ENCODE peak calls at places on chromosomes 2 and 18, in eight cellular contexts. One of them, this sample, is unnamed.

GRCh38 chr2:233974530-233975071 is 57.4 kb downstream of the TRPM8 start:
- DNase-seq in left ventricle myocardium inferior: no peak
- DNase-seq in mesendoderm: peak; percentile 90
- DNase-seq in epithelial cell of proximal tubule: peak; percentile 98
- DNase-seq in dorsolateral prefrontal cortex: peak; percentile 50
- DNase-seq in GM23248: peak; percentile 93
- DNase-seq in hepatocyte: peak; percentile 71
- DNase-seq in AG10803: peak; percentile 92
- DNase-seq in this sample: peak; percentile 98

GRCh38 chr2:202933139-202933510 is 21.1 kb downstream of the CARF start:
- DNase-seq in hepatocyte: no peak
- DNase-seq in AG10803: peak; percentile 1
- DNase-seq in left ventricle myocardium inferior: no peak
- DNase-seq in dorsolateral prefrontal cortex: no peak
- DNase-seq in epithelial cell of proximal tubule: no peak
- DNase-seq in GM23248: no peak
- DNase-seq in mesendoderm: no peak
- DNase-seq in this sample: no peak

GRCh38 chr2:183037281-183037659 is 987 bp downstream of the NCKAP1 start:
- DNase-seq in epithelial cell of proximal tubule: no peak
- DNase-seq in GM23248: peak; percentile 74
- DNase-seq in AG10803: peak; percentile 37
- DNase-seq in dorsolateral prefrontal cortex: no peak
- DNase-seq in left ventricle myocardium inferior: no peak
- DNase-seq in mesendoderm: peak; percentile 51
- DNase-seq in hepatocyte: peak; percentile 32
- DNase-seq in this sample: no peak

GRCh38 chr2:190607014-190607597 is 41.8 kb upstream of the NAB1 start:
- DNase-seq in GM23248: peak; percentile 41
- DNase-seq in dorsolateral prefrontal cortex: no peak
- DNase-seq in hepatocyte: no peak
- DNase-seq in left ventricle myocardium inferior: no peak
- DNase-seq in AG10803: peak; percentile 47
- DNase-seq in mesendoderm: no peak
- DNase-seq in epithelial cell of proximal tubule: no peak
- DNase-seq in this sample: peak; percentile 59

GRCh38 chr2:196987654-196988364 is 61.3 kb upstream of the PGAP1 start:
- DNase-seq in epithelial cell of proximal tubule: peak; percentile 91
- DNase-seq in dorsolateral prefrontal cortex: no peak
- DNase-seq in mesendoderm: peak; percentile 53
- DNase-seq in GM23248: peak; percentile 99
- DNase-seq in hepatocyte: peak; percentile 82
- DNase-seq in AG10803: peak; percentile 93
- DNase-seq in left ventricle myocardium inferior: no peak
- DNase-seq in this sample: peak; percentile 69

GRCh38 chr2:241741016-241741415 is 6.6 kb downstream of the D2HGDH start:
- DNase-seq in dorsolateral prefrontal cortex: no peak
- DNase-seq in epithelial cell of proximal tubule: no peak
- DNase-seq in left ventricle myocardium inferior: no peak
- DNase-seq in GM23248: peak; percentile 12
- DNase-seq in AG10803: no peak
- DNase-seq in mesendoderm: no peak
- DNase-seq in hepatocyte: no peak
- DNase-seq in this sample: no peak

GRCh38 chr2:9481257-9481922 is 7.0 kb downstream of the IAH1 start:
- DNase-seq in epithelial cell of proximal tubule: no peak
- DNase-seq in AG10803: no peak
- DNase-seq in GM23248: no peak
- DNase-seq in dorsolateral prefrontal cortex: no peak
- DNase-seq in hepatocyte: no peak
- DNase-seq in mesendoderm: peak; percentile 30
- DNase-seq in left ventricle myocardium inferior: no peak
- DNase-seq in this sample: no peak

GRCh38 chr2:74908763-74909444 is 49.5 kb upstream of the POLE4 start:
- DNase-seq in dorsolateral prefrontal cortex: no peak
- DNase-seq in epithelial cell of proximal tubule: no peak
- DNase-seq in hepatocyte: no peak
- DNase-seq in left ventricle myocardium inferior: no peak
- DNase-seq in GM23248: peak; percentile 56
- DNase-seq in AG10803: peak; percentile 5
- DNase-seq in mesendoderm: peak; percentile 28
- DNase-seq in this sample: peak; percentile 32

GRCh38 chr2:199940373-199940772 is 14.9 kb downstream of the TYW5 start:
- DNase-seq in AG10803: peak; percentile 37
- DNase-seq in mesendoderm: peak; percentile 55
- DNase-seq in dorsolateral prefrontal cortex: no peak
- DNase-seq in hepatocyte: no peak
- DNase-seq in epithelial cell of proximal tubule: no peak
- DNase-seq in left ventricle myocardium inferior: no peak
- DNase-seq in GM23248: peak; percentile 69
- DNase-seq in this sample: no peak

GRCh38 chr2:239146011-239146641 is 254.7 kb downstream of the HDAC4 start:
- DNase-seq in epithelial cell of proximal tubule: no peak
- DNase-seq in mesendoderm: no peak
- DNase-seq in dorsolateral prefrontal cortex: no peak
- DNase-seq in GM23248: no peak
- DNase-seq in AG10803: no peak
- DNase-seq in hepatocyte: no peak
- DNase-seq in left ventricle myocardium inferior: no peak
- DNase-seq in this sample: no peak

GRCh38 chr2:214126135-214126534 is 284.7 kb upstream of the VWC2L start:
- DNase-seq in AG10803: peak; percentile 14
- DNase-seq in dorsolateral prefrontal cortex: no peak
- DNase-seq in hepatocyte: no peak
- DNase-seq in epithelial cell of proximal tubule: no peak
- DNase-seq in GM23248: peak; percentile 35
- DNase-seq in left ventricle myocardium inferior: no peak
- DNase-seq in mesendoderm: peak; percentile 67
- DNase-seq in this sample: peak; percentile 32

GRCh38 chr2:148507970-148508369 is 136.6 kb upstream of the EPC2 start:
- DNase-seq in GM23248: no peak
- DNase-seq in left ventricle myocardium inferior: no peak
- DNase-seq in AG10803: no peak
- DNase-seq in epithelial cell of proximal tubule: no peak
- DNase-seq in dorsolateral prefrontal cortex: no peak
- DNase-seq in hepatocyte: no peak
- DNase-seq in mesendoderm: peak; percentile 51
- DNase-seq in this sample: no peak

GRCh38 chr2:174596994-174597346 is 634 bp downstream of the WIPF1 start:
- DNase-seq in dorsolateral prefrontal cortex: no peak
- DNase-seq in epithelial cell of proximal tubule: no peak
- DNase-seq in left ventricle myocardium inferior: no peak
- DNase-seq in hepatocyte: no peak
- DNase-seq in mesendoderm: no peak
- DNase-seq in AG10803: no peak
- DNase-seq in GM23248: no peak
- DNase-seq in this sample: no peak

GRCh38 chr2:40554665-40555294 is 102.9 kb upstream of the SLC8A1 start:
- DNase-seq in left ventricle myocardium inferior: peak; percentile 52
- DNase-seq in GM23248: peak; percentile 37
- DNase-seq in dorsolateral prefrontal cortex: no peak
- DNase-seq in epithelial cell of proximal tubule: no peak
- DNase-seq in hepatocyte: peak; percentile 68
- DNase-seq in mesendoderm: peak; percentile 76
- DNase-seq in AG10803: peak; percentile 28
- DNase-seq in this sample: peak; percentile 23

GRCh38 chr2:131426727-131427126 is 49.2 kb upstream of the TUBA3D start:
- DNase-seq in mesendoderm: no peak
- DNase-seq in GM23248: no peak
- DNase-seq in hepatocyte: no peak
- DNase-seq in epithelial cell of proximal tubule: no peak
- DNase-seq in AG10803: no peak
- DNase-seq in left ventricle myocardium inferior: no peak
- DNase-seq in dorsolateral prefrontal cortex: no peak
- DNase-seq in this sample: no peak

GRCh38 chr2:131431336-131431735 is 44.6 kb upstream of the TUBA3D start:
- DNase-seq in AG10803: no peak
- DNase-seq in GM23248: no peak
- DNase-seq in left ventricle myocardium inferior: no peak
- DNase-seq in epithelial cell of proximal tubule: no peak
- DNase-seq in mesendoderm: no peak
- DNase-seq in hepatocyte: no peak
- DNase-seq in dorsolateral prefrontal cortex: no peak
- DNase-seq in this sample: peak; percentile 16

GRCh38 chr2:131419447-131419846 is 55.5 kb upstream of the RAB6D start:
- DNase-seq in dorsolateral prefrontal cortex: no peak
- DNase-seq in left ventricle myocardium inferior: no peak
- DNase-seq in epithelial cell of proximal tubule: no peak
- DNase-seq in AG10803: no peak
- DNase-seq in mesendoderm: peak; percentile 44
- DNase-seq in hepatocyte: no peak
- DNase-seq in GM23248: peak; percentile 16
- DNase-seq in this sample: no peak

DNA sequence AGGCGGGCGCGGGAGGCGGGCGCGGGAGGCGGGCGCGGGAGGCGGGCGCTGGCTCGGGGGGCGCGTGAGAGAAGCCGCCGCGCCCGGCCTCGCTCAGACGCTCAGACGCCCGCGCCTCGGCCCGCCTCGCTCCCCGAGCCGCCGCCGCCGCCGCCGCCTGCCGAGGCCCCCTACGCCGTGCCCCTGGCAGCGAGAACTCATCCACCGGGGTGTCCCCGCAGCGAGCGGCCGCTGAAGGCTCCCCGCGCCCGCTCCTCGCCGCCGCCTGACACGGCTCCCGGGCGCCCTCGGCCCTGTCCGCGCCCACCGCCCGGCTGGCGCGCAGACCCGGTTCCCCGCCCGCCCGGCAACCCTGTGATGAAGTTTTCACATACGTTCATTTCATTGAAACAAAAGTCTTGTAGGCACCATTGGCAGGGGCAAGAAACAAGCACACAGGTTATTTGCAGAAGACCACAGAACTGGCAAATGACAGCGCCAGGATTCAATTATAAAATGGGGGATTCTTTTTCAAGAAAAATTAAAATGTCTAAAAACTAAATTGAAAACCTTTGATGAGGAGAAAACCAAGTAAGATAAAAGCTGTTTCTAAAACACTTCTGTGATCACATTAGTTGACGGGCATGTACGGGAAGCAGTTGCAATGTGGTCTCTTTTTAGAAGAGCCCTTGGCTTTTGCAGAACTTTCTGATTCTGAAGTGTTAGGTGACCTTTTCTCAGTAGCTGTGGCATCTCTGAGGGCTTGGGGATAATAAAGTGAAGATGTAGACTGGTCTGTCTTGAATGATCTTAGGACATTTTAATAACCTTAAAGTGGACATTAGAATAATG is 50.5 kb upstream of the TUBA3D start:
- DNase-seq in epithelial cell of proximal tubule: no peak
- DNase-seq in left ventricle myocardium inferior: no peak
- DNase-seq in hepatocyte: peak; percentile 7
- DNase-seq in mesendoderm: no peak
- DNase-seq in GM23248: no peak
- DNase-seq in dorsolateral prefrontal cortex: no peak
- DNase-seq in AG10803: no peak
- DNase-seq in this sample: peak; percentile 8
- H3K4me3 ChIP-seq in epithelial cell of proximal tubule: no peak overlapping the region
- H3K4me3 ChIP-seq in left ventricle myocardium inferior: peak overlapping the region; percentile 57
- H3K4me3 ChIP-seq in hepatocyte: peak overlapping the region; percentile 8
- H3K4me3 ChIP-seq in mesendoderm: no peak overlapping the region
- H3K4me3 ChIP-seq in GM23248: no peak overlapping the region
- H3K4me3 ChIP-seq in dorsolateral prefrontal cortex: no peak overlapping the region
- H3K4me3 ChIP-seq in AG10803: no peak overlapping the region
- H3K4me3 ChIP-seq in this sample: peak overlapping the region; percentile 14

GRCh38 chr2:69307696-69308064 is 79.3 kb downstream of the GFPT1 start:
- DNase-seq in GM23248: peak; percentile 18
- DNase-seq in epithelial cell of proximal tubule: no peak
- DNase-seq in mesendoderm: no peak
- DNase-seq in left ventricle myocardium inferior: no peak
- DNase-seq in hepatocyte: no peak
- DNase-seq in AG10803: no peak
- DNase-seq in dorsolateral prefrontal cortex: no peak
- DNase-seq in this sample: no peak
- H3K4me3 ChIP-seq in GM23248: no peak overlapping the region
- H3K4me3 ChIP-seq in epithelial cell of proximal tubule: no peak overlapping the region
- H3K4me3 ChIP-seq in mesendoderm: no peak overlapping the region
- H3K4me3 ChIP-seq in left ventricle myocardium inferior: peak overlapping the region; percentile 70
- H3K4me3 ChIP-seq in hepatocyte: no peak overlapping the region
- H3K4me3 ChIP-seq in AG10803: no peak overlapping the region
- H3K4me3 ChIP-seq in dorsolateral prefrontal cortex: no peak overlapping the region
- H3K4me3 ChIP-seq in this sample: no peak overlapping the region

DNA sequence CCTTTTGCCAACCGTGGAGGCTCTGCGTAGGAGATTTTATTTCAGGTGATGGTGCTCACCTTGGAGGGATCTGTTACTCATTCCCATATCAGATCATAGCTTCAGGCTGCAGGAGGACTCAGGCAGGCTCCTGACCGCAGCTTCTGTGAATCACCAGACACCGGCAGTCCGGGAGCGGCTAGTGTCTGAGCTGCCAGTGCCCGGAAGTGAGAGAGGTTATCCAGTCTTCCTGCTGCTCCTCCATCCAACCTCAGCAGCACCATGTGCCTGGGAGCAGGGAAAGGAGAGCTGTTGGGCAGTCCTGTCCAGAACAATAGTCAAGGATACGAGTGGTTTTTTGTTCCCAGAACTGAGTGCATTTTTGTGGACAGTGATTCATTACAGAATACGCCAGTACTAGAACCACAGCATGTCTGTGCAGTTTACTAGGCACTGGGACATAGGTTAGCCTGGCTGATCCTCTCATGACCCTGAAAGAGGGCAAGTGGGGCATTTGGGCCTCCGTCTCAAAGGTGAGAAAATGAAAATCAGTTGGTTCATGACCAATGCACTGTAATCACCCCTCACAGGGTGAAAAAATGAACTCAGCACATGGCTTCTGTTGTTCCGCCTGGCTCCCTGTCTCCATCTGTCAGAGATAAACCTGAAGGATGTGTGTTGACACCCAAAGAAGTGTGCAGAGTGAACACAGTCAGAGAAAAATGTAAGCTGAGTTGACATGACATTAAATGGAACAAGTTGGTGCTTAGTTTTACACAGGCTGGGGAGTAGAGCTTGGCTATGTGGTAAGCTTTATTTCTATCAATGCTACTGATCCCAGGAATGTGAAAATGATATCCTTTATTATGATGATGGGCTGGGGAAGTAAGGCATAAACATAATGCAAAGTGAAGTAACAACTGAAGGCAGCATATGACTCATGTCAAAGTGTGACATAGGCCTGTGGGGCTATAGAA is 12.2 kb downstream of the FHOD3 start:
- DNase-seq in left ventricle myocardium inferior: no peak
- DNase-seq in hepatocyte: peak; percentile 58
- DNase-seq in mesendoderm: no peak
- DNase-seq in epithelial cell of proximal tubule: peak; percentile 98
- DNase-seq in AG10803: peak; percentile 100
- DNase-seq in dorsolateral prefrontal cortex: no peak
- DNase-seq in GM23248: peak; percentile 98
- DNase-seq in this sample: peak; percentile 90
- H3K4me3 ChIP-seq in left ventricle myocardium inferior: peak overlapping the region; percentile 20
- H3K4me3 ChIP-seq in hepatocyte: no peak overlapping the region
- H3K4me3 ChIP-seq in mesendoderm: no peak overlapping the region
- H3K4me3 ChIP-seq in epithelial cell of proximal tubule: peak overlapping the region; percentile 23
- H3K4me3 ChIP-seq in AG10803: peak overlapping the region; percentile 15
- H3K4me3 ChIP-seq in dorsolateral prefrontal cortex: no peak overlapping the region
- H3K4me3 ChIP-seq in GM23248: peak overlapping the region; percentile 27
- H3K4me3 ChIP-seq in this sample: no peak overlapping the region

DNA sequence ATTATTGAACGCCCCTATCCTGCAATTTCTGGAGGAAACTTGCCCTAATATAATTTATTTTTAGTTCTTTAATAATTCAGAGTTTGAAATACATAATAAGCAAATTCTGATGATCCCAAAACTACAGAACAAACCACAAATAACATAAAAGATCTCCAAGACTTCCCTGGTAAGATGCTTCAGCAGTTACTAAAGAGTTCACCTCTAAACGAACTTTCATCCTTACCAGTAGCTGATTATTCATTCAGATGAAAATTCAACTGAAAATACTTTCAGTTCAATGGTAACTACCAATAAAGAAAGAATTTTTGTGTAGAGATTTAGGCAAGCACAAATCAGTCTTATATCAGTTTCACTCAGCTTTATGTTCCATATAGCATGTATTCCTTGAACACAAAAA is 130.1 kb upstream of the MAPRE2 start:
- DNase-seq in AG10803: no peak
- DNase-seq in left ventricle myocardium inferior: no peak
- DNase-seq in hepatocyte: no peak
- DNase-seq in epithelial cell of proximal tubule: no peak
- DNase-seq in dorsolateral prefrontal cortex: no peak
- DNase-seq in GM23248: no peak
- DNase-seq in mesendoderm: no peak
- DNase-seq in this sample: no peak
- H3K4me3 ChIP-seq in AG10803: no peak overlapping the region
- H3K4me3 ChIP-seq in left ventricle myocardium inferior: no peak overlapping the region
- H3K4me3 ChIP-seq in hepatocyte: no peak overlapping the region
- H3K4me3 ChIP-seq in epithelial cell of proximal tubule: no peak overlapping the region
- H3K4me3 ChIP-seq in dorsolateral prefrontal cortex: no peak overlapping the region
- H3K4me3 ChIP-seq in GM23248: no peak overlapping the region
- H3K4me3 ChIP-seq in mesendoderm: no peak overlapping the region
- H3K4me3 ChIP-seq in this sample: no peak overlapping the region

This sample was measured in MG63.